ENCODE peak calls at places on chromosome 15, in four cellular contexts. V is gastrocnemius medialis; S is stimulated activated CD4-positive, alpha-beta T cell treated with anti-CD3 and anti-CD28 coated beads, TNF-alpha, amount 100 ng/mL, for 24 hours; R is Peyer's patch. H is an unnamed sample.

GRCh38 chr15:89218531-89218930 is 2.8 kb downstream of the RLBP1 start:
- DNase-seq in R (no peak), S (no peak), V (no peak), H (no peak)

GRCh38 chr15:25372298-25372697 is 66.5 kb downstream of the UBE3A start:
- DNase-seq in V (no peak), R (no peak), S (no peak), H (no peak)

GRCh38 chr15:77689821-77690220 is 57.1 kb upstream of the LINGO1 start:
- DNase-seq in S (no peak), R (no peak), V (no peak), H (no peak)

GRCh38 chr15:97944724-97945123 is 15.8 kb upstream of the ARRDC4 start:
- DNase-seq in V (no peak), R (no peak), S (no peak), H (no peak)

GRCh38 chr15:90265271-90266060 is at the start of gene NGRN:
- DNase-seq in V (peak; percentile 89), R (peak; percentile 95), S (peak; percentile 93), H (peak; percentile 88)

GRCh38 chr15:99410477-99410876 is 155.3 kb upstream of the MEF2A start:
- DNase-seq in V (no peak), S (no peak), R (no peak), H (no peak)

GRCh38 chr15:45338417-45338816 is 39.9 kb downstream of the GATM start:
- DNase-seq in V (no peak), S (no peak), R (no peak), H (no peak)

GRCh38 chr15:87736921-87737389 is 519.6 kb downstream of the NTRK3 start:
- DNase-seq in S (no peak), V (no peak), R (no peak), H (no peak)

GRCh38 chr15:69652906-69653305 is 200.3 kb downstream of the RPLP1 start:
- DNase-seq in R (no peak), V (no peak), S (no peak), H (no peak)

GRCh38 chr15:66948294-66948693 is 117.1 kb upstream of the SMAD3 start:
- DNase-seq in S (no peak), V (no peak), R (no peak), H (peak; percentile 20)

GRCh38 chr15:40991355-40991754 is 38.1 kb downstream of the CHAC1 start:
- DNase-seq in S (no peak), R (no peak), V (no peak), H (no peak)

GRCh38 chr15:87631775-87632174 is 624.8 kb downstream of the NTRK3 start:
- DNase-seq in S (no peak), R (no peak), V (no peak), H (no peak)

GRCh38 chr15:77889009-77889806 is 188.3 kb downstream of the TBC1D2B start:
- DNase-seq in S (no peak), R (no peak), V (no peak), H (no peak)

GRCh38 chr15:51751687-51752683 is 588 bp downstream of the TMOD2 start:
- DNase-seq in R (peak; percentile 56), V (no peak), S (peak; percentile 18), H (no peak)

GRCh38 chr15:77030042-77030927 is 35.4 kb downstream of the PSTPIP1 start:
- DNase-seq in S (no peak), V (no peak), R (peak; percentile 73), H (no peak)

GRCh38 chr15:68311859-68312557 is 34.5 kb downstream of the FEM1B start:
- DNase-seq in S (no peak), V (no peak), R (no peak), H (no peak)

GRCh38 chr15:74651251-74651741 is 35.7 kb downstream of the CLK3 start:
- DNase-seq in V (no peak), R (no peak), S (no peak), H (no peak)

GRCh38 chr15:79572691-79573340 is 140.7 kb downstream of the MINAR1 start:
- DNase-seq in V (no peak), S (no peak), R (no peak), H (no peak)

GRCh38 chr15:66411190-66411589 is 24.5 kb downstream of the MAP2K1 start:
- DNase-seq in S (no peak), R (no peak), V (no peak), H (no peak)